ENCODE peak calls at places on chromosomes 11 and 22, in six cellular contexts. F is left ventricle myocardium inferior, H is mammary epithelial cell, M is iPS DF 6.9, J is A673, T is stomach. V is an unnamed sample.

GRCh38 chr11:32006799-32007388 is 84.0 kb upstream of the RCN1 start:
- DNase-seq in T (no peak), F (no peak), H (peak; percentile 38), M (peak; percentile 41), J (peak; percentile 89), V (peak; percentile 31)

GRCh38 chr11:57513911-57514537 is 1.5 kb downstream of the SLC43A1 start:
- DNase-seq in H (no peak), M (no peak), J (peak; percentile 62), T (peak; percentile 69), F (peak; percentile 42), V (no peak)

GRCh38 chr11:134741453-134742227 is 329.6 kb upstream of the B3GAT1 start:
- DNase-seq in J (no peak), H (no peak), T (no peak), F (no peak), M (no peak), V (no peak)

GRCh38 chr11:37264060-37264459 is 666.0 kb upstream of the RAG2 start:
- DNase-seq in F (no peak), T (no peak), J (peak; percentile 91), H (no peak), M (no peak), V (no peak)

GRCh38 chr22:25167834-25168601 is 31.6 kb upstream of the CRYBB3 start:
- DNase-seq in H (no peak), J (no peak), M (no peak), F (no peak), T (peak; percentile 42), V (no peak)

GRCh38 chr11:15688351-15688792 is 573.6 kb downstream of the INSC start:
- DNase-seq in M (no peak), T (no peak), H (peak; percentile 55), F (peak; percentile 69), J (no peak), V (no peak)

GRCh38 chr11:34653851-34654490 is 33.1 kb downstream of the EHF start:
- DNase-seq in T (peak; percentile 76), M (no peak), H (peak; percentile 98), J (peak; percentile 50), F (no peak), V (peak; percentile 90)

GRCh38 chr11:68651208-68651984 is 32.9 kb upstream of the GAL start:
- DNase-seq in F (no peak), M (no peak), J (no peak), T (no peak), H (peak; percentile 8), V (no peak)

GRCh38 chr11:65425971-65426838 is 3.6 kb downstream of the NEAT1 start:
- DNase-seq in M (no peak), T (peak; percentile 40), H (peak; percentile 84), J (peak; percentile 84), F (no peak), V (no peak)

GRCh38 chr11:110125632-110126031 is 32.4 kb downstream of the ZC3H12C start:
- DNase-seq in H (peak; percentile 34), F (no peak), J (no peak), T (no peak), M (no peak), V (no peak)

GRCh38 chr11:86091566-86091965 is 22.7 kb upstream of the PICALM start:
- DNase-seq in T (no peak), H (peak; percentile 78), F (no peak), J (no peak), M (no peak), V (no peak)

GRCh38 chr11:27296406-27296994 is 66.5 kb downstream of the CCDC34 start:
- DNase-seq in M (no peak), J (peak; percentile 91), H (peak; percentile 45), T (no peak), F (no peak), V (peak; percentile 16)

GRCh38 chr22:37189011-37189466 is 992 bp upstream of the C1QTNF6 start:
- DNase-seq in T (no peak), H (peak; percentile 62), F (peak; percentile 8), M (no peak), J (peak; percentile 70), V (no peak)

GRCh38 chr22:48921411-48921903 is 906.2 kb downstream of the BRD1 start:
- DNase-seq in H (no peak), F (no peak), M (no peak), T (peak; percentile 23), J (no peak), V (no peak)

GRCh38 chr11:62555464-62556092 is 9.0 kb upstream of the AHNAK start:
- DNase-seq in J (no peak), H (no peak), T (no peak), F (peak; percentile 39), M (no peak), V (no peak)

GRCh38 chr11:12786450-12786849 is 112.2 kb downstream of the TEAD1 start:
- DNase-seq in T (no peak), J (no peak), M (no peak), F (no peak), H (no peak), V (no peak)

GRCh38 chr11:86740628-86741488 is 59.5 kb upstream of the PRSS23 start:
- DNase-seq in H (peak; percentile 88), T (no peak), F (no peak), J (peak; percentile 96), M (peak; percentile 61), V (no peak)

GRCh38 chr22:19478466-19479357 is at the start of gene UFD1:
- DNase-seq in H (peak; percentile 83), F (peak; percentile 85), M (peak; percentile 13), J (peak; percentile 89), T (peak; percentile 81), V (peak; percentile 89)

GRCh38 chr22:20437253-20438065 is at the start of gene SCARF2:
- DNase-seq in M (no peak), F (peak; percentile 71), H (no peak), J (no peak), T (no peak), V (peak; percentile 66)

GRCh38 chr11:11291432-11292015 is 61.5 kb downstream of the CSNK2A3 start:
- DNase-seq in M (no peak), J (no peak), F (no peak), H (no peak), T (no peak), V (no peak)

GRCh38 chr22:28141614-28142013 is 222.6 kb upstream of the PITPNB start:
- DNase-seq in H (peak; percentile 66), M (no peak), J (no peak), F (no peak), T (no peak), V (no peak)

GRCh38 chr11:22343411-22344032 is 5.3 kb downstream of the SLC17A6 start:
- DNase-seq in M (no peak), J (no peak), H (no peak), F (no peak), T (no peak), V (no peak)

GRCh38 chr11:36312593-36312990 is 16.5 kb downstream of the PRR5L start:
- DNase-seq in J (no peak), M (no peak), F (no peak), H (peak; percentile 81), T (no peak), V (no peak)

GRCh38 chr11:465896-466538 is 15.9 kb downstream of the PTDSS2 start:
- DNase-seq in J (no peak), M (no peak), T (no peak), H (no peak), F (no peak), V (no peak)

GRCh38 chr11:57568330-57568766 is 876 bp upstream of the UBE2L6 start:
- DNase-seq in F (no peak), T (no peak), M (peak; percentile 82), J (peak; percentile 91), H (peak; percentile 68), V (peak; percentile 91)

GRCh38 chr11:79084382-79084781 is 356.4 kb downstream of the TENM4 start:
- DNase-seq in H (no peak), M (no peak), T (no peak), F (no peak), J (no peak), V (no peak)
- H3K27me3 ChIP-seq in H (no peaks in the 10 kb centered on the region), M (no peaks in the 10 kb centered on the region), T (no peaks in the 10 kb centered on the region), F (no peaks in the 10 kb centered on the region), J (no peaks in the 10 kb centered on the region), V (no peaks in the 10 kb centered on the region)

DNA sequence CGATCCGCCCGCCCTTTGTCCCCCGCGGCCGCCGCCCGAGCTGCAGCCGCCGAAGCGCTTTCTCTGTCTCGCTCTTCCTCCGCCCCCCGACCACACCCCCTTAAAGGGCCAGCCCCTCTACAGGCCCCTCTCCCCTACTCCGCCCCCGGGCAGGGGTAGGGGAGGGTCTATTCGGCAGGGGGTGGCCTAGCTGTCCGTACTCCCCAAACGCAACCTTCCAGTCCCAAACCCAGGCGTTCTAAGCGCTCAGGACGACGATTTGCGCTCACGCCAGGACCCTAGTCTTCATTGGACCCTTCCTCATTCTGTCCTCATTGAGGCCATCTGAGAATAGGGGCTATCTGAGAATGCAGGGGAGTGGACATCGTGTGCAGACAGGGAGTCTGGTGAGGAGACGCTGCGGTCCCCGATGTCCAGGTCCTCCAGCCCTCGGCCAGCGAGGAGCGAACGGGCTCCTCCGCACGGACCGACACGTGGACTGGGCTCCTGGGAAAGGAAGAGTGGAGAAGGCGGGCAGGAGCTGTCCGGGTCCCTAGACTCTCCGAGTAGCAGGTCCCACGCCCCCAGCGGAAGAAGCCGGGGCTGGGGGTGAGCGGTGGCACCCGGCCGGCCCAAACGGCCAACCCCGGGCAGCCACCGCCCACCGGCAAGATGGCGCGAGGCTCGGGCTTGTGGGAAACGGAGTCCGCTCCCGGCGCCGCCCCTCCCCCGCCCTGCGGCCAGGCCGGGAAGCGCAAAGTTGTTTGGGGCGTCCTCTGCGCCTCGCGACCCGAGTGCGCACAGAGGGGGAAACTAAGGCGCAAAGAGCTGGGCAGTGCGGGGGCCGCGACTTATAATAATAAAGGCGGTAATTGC is at the start of gene PPP1R14B:
- DNase-seq in M (no peak), J (peak; percentile 95), H (peak; percentile 81), F (peak; percentile 92), T (peak; percentile 89), V (peak; percentile 88)
- H3K4me1 ChIP-seq in M (peaks cover 16% of the 10 kb centered on the region), J (peaks cover 32% of the 10 kb centered on the region), H (peaks cover 41% of the 10 kb centered on the region), F (peaks cover 68% of the 10 kb centered on the region), T (peaks cover 36% of the 10 kb centered on the region), V (peaks cover 20% of the 10 kb centered on the region)

DNA sequence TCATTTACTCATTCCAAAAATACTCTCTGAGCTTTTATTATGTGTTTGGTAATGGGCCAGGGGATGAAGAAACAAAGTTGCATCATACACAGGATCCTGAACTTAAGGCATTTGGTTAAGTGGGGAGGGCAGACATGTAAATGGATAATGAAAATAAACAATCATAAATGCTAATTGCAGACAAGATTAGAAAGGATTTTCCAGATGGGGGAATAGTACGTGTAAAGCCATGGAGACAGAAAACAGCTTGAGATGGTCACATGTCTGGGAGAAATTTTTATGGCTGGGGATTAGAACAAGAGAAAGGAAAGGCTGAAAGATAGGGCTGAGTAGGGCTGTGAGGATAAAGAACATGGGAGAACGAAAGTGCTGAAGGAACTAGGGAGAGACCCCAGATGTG is 534.3 kb upstream of the LARGE1 start:
- DNase-seq in T (no peak), J (no peak), M (no peak), F (no peak), H (no peak), V (no peak)
- H3K4me3 ChIP-seq in T (no peak overlapping the region), J (no peak overlapping the region), M (no peak overlapping the region), F (no peak overlapping the region), H (no peak overlapping the region), V (no peak overlapping the region)

GRCh38 chr11:120256178-120256577 is 16.2 kb downstream of the POU2F3 start:
- DNase-seq in F (no peak), T (no peak), M (no peak), J (no peak), H (no peak), V (no peak)
- H3K27me3 ChIP-seq in F (peaks cover 74% of the 10 kb centered on the region), T (no peaks in the 10 kb centered on the region), M (no peaks in the 10 kb centered on the region), J (peaks cover 29% of the 10 kb centered on the region), H (no peaks in the 10 kb centered on the region), V (peaks cover 20% of the 10 kb centered on the region)